ENCODE peak calls at places on chromosome 5, in ten cellular contexts. P, T, L, G, J, Z, N, W, Y and A are unnamed samples.

GRCh38 chr5:1750469-1750868 is 49.2 kb downstream of the MRPL36 start:
- DNase-seq in L (peak; percentile 17), G (no peak), J (no peak), T (no peak), Z (no peak), Y (no peak), W (no peak), N (no peak), P (no peak), A (no peak)

GRCh38 chr5:132238169-132238744 is 10.6 kb upstream of the P4HA2 start:
- DNase-seq in Y (peak; percentile 24), T (peak; percentile 54), W (peak; percentile 72), L (peak; percentile 83), J (peak; percentile 73), G (peak; percentile 46), Z (peak; percentile 77), N (peak; percentile 2), P (no peak), A (no peak)

GRCh38 chr5:143180751-143181150 is 222.7 kb downstream of the NR3C1 start:
- DNase-seq in N (no peak), W (no peak), J (no peak), P (no peak), Z (no peak), G (no peak), L (no peak), Y (no peak), T (no peak), A (no peak)

GRCh38 chr5:140591747-140592372 is 27.2 kb downstream of the SLC35A4 start:
- DNase-seq in Z (peak; percentile 53), P (no peak), Y (no peak), T (no peak), W (no peak), N (no peak), L (no peak), G (no peak), J (no peak), A (peak; percentile 17)

GRCh38 chr5:132767150-132767549 is 9.9 kb downstream of the SEPTIN8 start:
- DNase-seq in J (no peak), P (no peak), Z (no peak), N (no peak), G (no peak), Y (no peak), T (no peak), W (no peak), L (no peak), A (no peak)

GRCh38 chr5:52963636-52964035 is 25.5 kb upstream of the ITGA2 start:
- DNase-seq in W (no peak), Y (no peak), L (no peak), P (no peak), G (no peak), N (no peak), T (no peak), Z (no peak), J (no peak), A (no peak)

GRCh38 chr5:160108124-160108523 is 11.1 kb downstream of the PWWP2A start:
- DNase-seq in Z (no peak), Y (no peak), J (no peak), N (no peak), P (no peak), W (no peak), T (no peak), L (no peak), G (no peak), A (no peak)

GRCh38 chr5:157934600-157934999 is 75.7 kb upstream of the CLINT1 start:
- DNase-seq in N (no peak), T (no peak), Z (no peak), Y (no peak), G (no peak), J (no peak), W (no peak), L (no peak), P (no peak), A (no peak)

GRCh38 chr5:137693307-137693950 is 42.5 kb downstream of the KLHL3 start:
- DNase-seq in J (no peak), Z (no peak), L (no peak), N (no peak), T (no peak), Y (no peak), W (no peak), P (no peak), G (no peak), A (no peak)

GRCh38 chr5:131505237-131505908 is 129.7 kb downstream of the RAPGEF6 start:
- DNase-seq in T (no peak), L (no peak), N (no peak), W (no peak), Z (no peak), Y (no peak), G (peak; percentile 54), J (no peak), P (no peak), A (no peak)

GRCh38 chr5:175712681-175713085 is 54.8 kb downstream of the HRH2 start:
- DNase-seq in G (no peak), P (no peak), L (peak; percentile 25), J (no peak), N (no peak), Z (no peak), T (no peak), W (no peak), Y (no peak), A (no peak)

GRCh38 chr5:129511291-129511690 is 51.2 kb downstream of the ADAMTS19 start:
- DNase-seq in J (no peak), L (no peak), N (no peak), Z (peak; percentile 2), W (no peak), Y (no peak), P (no peak), T (no peak), G (no peak), A (no peak)

GRCh38 chr5:41871866-41872265 is 1.6 kb upstream of the OXCT1 start:
- DNase-seq in N (no peak), J (no peak), P (no peak), W (no peak), Z (peak; percentile 81), Y (no peak), G (peak; percentile 92), T (no peak), L (peak; percentile 55), A (no peak)

GRCh38 chr5:59793000-59793399 is 100.5 kb downstream of the PDE4D start:
- DNase-seq in Z (peak; percentile 87), J (no peak), W (no peak), G (no peak), L (no peak), T (peak; percentile 28), P (no peak), Y (no peak), N (no peak), A (no peak)

GRCh38 chr5:35294017-35294416 is 63.7 kb upstream of the PRLR start:
- DNase-seq in N (no peak), Y (no peak), J (no peak), G (no peak), T (no peak), Z (no peak), W (no peak), P (no peak), L (no peak), A (no peak)

GRCh38 chr5:17143335-17143734 is 74.1 kb upstream of the BASP1 start:
- DNase-seq in L (no peak), G (no peak), Y (no peak), P (no peak), N (no peak), Z (no peak), J (no peak), W (no peak), T (no peak), A (no peak)

GRCh38 chr5:148374693-148375360 is 8.9 kb upstream of the FBXO38 start:
- DNase-seq in W (no peak), J (peak; percentile 59), N (peak; percentile 57), P (no peak), Z (peak; percentile 86), G (peak; percentile 42), Y (no peak), T (no peak), L (peak; percentile 42), A (no peak)

GRCh38 chr5:132215329-132215728 is 12.3 kb downstream of the P4HA2 start:
- DNase-seq in P (peak; percentile 51), L (peak; percentile 93), T (peak; percentile 93), W (no peak), Y (no peak), N (no peak), Z (peak; percentile 97), G (no peak), J (no peak), A (no peak)

GRCh38 chr5:94849821-94850736 is 231.6 kb downstream of the SLF1 start:
- DNase-seq in T (no peak), J (peak; percentile 81), G (peak; percentile 39), Z (peak; percentile 73), L (no peak), P (no peak), N (peak; percentile 48), Y (no peak), W (peak; percentile 8), A (peak; percentile 7)

GRCh38 chr5:119583684-119584083 is 45.7 kb upstream of the FAM170A start:
- DNase-seq in N (no peak), J (no peak), P (no peak), T (no peak), Z (no peak), L (no peak), W (no peak), Y (no peak), G (no peak), A (no peak)

GRCh38 chr5:22852807-22853670 is at the start of gene CDH12:
- DNase-seq in P (no peak), L (no peak), G (no peak), Y (no peak), N (peak; percentile 81), W (no peak), J (peak; percentile 1), Z (no peak), T (no peak), A (no peak)

GRCh38 chr5:150662731-150663516 is 1.9 kb downstream of the MYOZ3 start:
- DNase-seq in Z (no peak), W (no peak), P (no peak), J (no peak), T (no peak), G (no peak), Y (no peak), N (no peak), L (no peak), A (no peak)

GRCh38 chr5:138817241-138817640 is 57.9 kb downstream of the LRRTM2 start:
- DNase-seq in Y (no peak), N (no peak), J (no peak), L (no peak), G (no peak), Z (no peak), P (no peak), W (no peak), T (no peak), A (no peak)

GRCh38 chr5:63125862-63126261 is 547.2 kb downstream of the LRRC70 start:
- DNase-seq in J (peak; percentile 4), L (no peak), T (no peak), Y (no peak), G (peak; percentile 20), Z (peak; percentile 67), W (no peak), P (no peak), N (peak; percentile 10), A (peak; percentile 50)

GRCh38 chr5:131595088-131596033 is 39.7 kb downstream of the RAPGEF6 start:
- DNase-seq in P (no peak), N (no peak), Y (no peak), Z (no peak), W (peak; percentile 21), G (no peak), J (peak; percentile 85), L (no peak), T (no peak), A (no peak)

GRCh38 chr5:131382407-131383395 is 118.8 kb downstream of the CDC42SE2 start:
- DNase-seq in N (peak; percentile 6), T (no peak), P (no peak), Y (peak; percentile 23), Z (peak; percentile 63), G (no peak), J (peak; percentile 95), L (no peak), W (peak; percentile 33), A (peak; percentile 81)

GRCh38 chr5:39816111-39816834 is 391.5 kb upstream of the DAB2 start:
- DNase-seq in P (no peak), J (no peak), Y (no peak), W (no peak), L (no peak), Z (no peak), T (no peak), G (no peak), N (no peak), A (no peak)